ENCODE peak calls at places on chromosomes 7 and 10, in nine cellular contexts. Q is HCEC 1CT, M is transverse colon, Y is dermis blood vessel endothelial cell, N is posterior vena cava, O is OCI-M1, P is T-cell, Z is progenitor cell of endocrine pancreas, D is OCI-LY7. L is an unnamed sample.

GRCh38 chr10:101694674-101695403 is at the start of gene FBXW4:
- DNase-seq in Q (peak), M (peak), Y (peak), N (peak), O (peak), P (peak), Z (peak), D (peak), L (peak)

GRCh38 chr10:86556532-86556931 is 34.9 kb upstream of the WAPL start:
- DNase-seq in Q (no peak), M (no peak), Y (no peak), N (no peak), O (no peak), P (no peak), Z (no peak), D (no peak), L (no peak)

GRCh38 chr10:4246881-4247358 is 461.9 kb upstream of the KLF6 start:
- DNase-seq in Q (peak), M (no peak), Y (peak), N (no peak), O (no peak), P (no peak), Z (no peak), D (no peak), L (no peak)

GRCh38 chr10:116268976-116269375 is 4.0 kb downstream of the GFRA1 start:
- DNase-seq in Q (no peak), M (no peak), Y (no peak), N (no peak), O (no peak), P (no peak), Z (no peak), D (no peak), L (no peak)

GRCh38 chr7:35753761-35754603 is 46.9 kb upstream of the SEPTIN7 start:
- DNase-seq in Q (no peak), M (peak), Y (no peak), N (no peak), O (peak), P (no peak), Z (no peak), D (no peak), L (no peak)

GRCh38 chr10:6737758-6738463 is 157.8 kb upstream of the PRKCQ start:
- DNase-seq in Q (peak), M (no peak), Y (peak), N (peak), O (no peak), P (no peak), Z (no peak), D (no peak), L (no peak)

GRCh38 chr10:130744631-130745030 is 566.9 kb downstream of the TCERG1L start:
- DNase-seq in Q (no peak), M (no peak), Y (no peak), N (peak), O (no peak), P (no peak), Z (no peak), D (no peak), L (no peak)

GRCh38 chr10:201328-201771 is 66.1 kb downstream of the ZMYND11 start:
- DNase-seq in Q (peak), M (no peak), Y (peak), N (no peak), O (no peak), P (no peak), Z (no peak), D (no peak), L (no peak)

GRCh38 chr7:30322656-30323355 is 38.4 kb downstream of the ZNRF2 start:
- DNase-seq in Q (no peak), M (no peak), Y (no peak), N (no peak), O (peak), P (no peak), Z (no peak), D (peak), L (peak)

GRCh38 chr7:151298765-151299164 is 42.8 kb upstream of the NUB1 start:
- DNase-seq in Q (no peak), M (no peak), Y (no peak), N (no peak), O (no peak), P (no peak), Z (no peak), D (no peak), L (no peak)

GRCh38 chr10:25682203-25682950 is 251.7 kb upstream of the MYO3A start:
- DNase-seq in Q (no peak), M (no peak), Y (no peak), N (no peak), O (peak), P (no peak), Z (no peak), D (no peak), L (no peak)

GRCh38 chr7:106128846-106129245 is 16.7 kb upstream of the SYPL1 start:
- DNase-seq in Q (no peak), M (no peak), Y (no peak), N (no peak), O (no peak), P (no peak), Z (no peak), D (no peak), L (no peak)

L was measured in MM.1S.